ENCODE peak calls at places on chromosomes 13 and 19, in six cellular contexts. One of them, this sample, is unnamed.

GRCh38 chr19:57280913-57281425 is 684 bp downstream of the ZNF460 start:
- DNase-seq in SK-N-DZ: peak
- DNase-seq in activated CD4-positive, CD25-positive, alpha-beta regulatory T cell treated with anti-CD3 and anti-CD28 coated beads, Interleukin-2, amount 50 U/mL, for 16 hours: peak
- DNase-seq in effector CD4-positive, alpha-beta T cell: peak
- DNase-seq in naive thymus-derived CD8-positive, alpha-beta T cell: peak
- DNase-seq in activated CD4-positive, alpha-beta T cell treated with anti-CD3 and anti-CD28 coated beads, Interleukin-2, amount 50 U/mL, for 4 hours: no peak
- DNase-seq in this sample: no peak

GRCh38 chr13:51332566-51333361 is 6.7 kb upstream of the SERPINE3 start:
- DNase-seq in SK-N-DZ: no peak
- DNase-seq in activated CD4-positive, CD25-positive, alpha-beta regulatory T cell treated with anti-CD3 and anti-CD28 coated beads, Interleukin-2, amount 50 U/mL, for 16 hours: no peak
- DNase-seq in effector CD4-positive, alpha-beta T cell: no peak
- DNase-seq in naive thymus-derived CD8-positive, alpha-beta T cell: no peak
- DNase-seq in activated CD4-positive, alpha-beta T cell treated with anti-CD3 and anti-CD28 coated beads, Interleukin-2, amount 50 U/mL, for 4 hours: no peak
- DNase-seq in this sample: no peak

GRCh38 chr19:10270616-10271394 is at the start of gene ICAM1:
- DNase-seq in SK-N-DZ: no peak
- DNase-seq in activated CD4-positive, CD25-positive, alpha-beta regulatory T cell treated with anti-CD3 and anti-CD28 coated beads, Interleukin-2, amount 50 U/mL, for 16 hours: peak
- DNase-seq in effector CD4-positive, alpha-beta T cell: peak
- DNase-seq in naive thymus-derived CD8-positive, alpha-beta T cell: peak
- DNase-seq in activated CD4-positive, alpha-beta T cell treated with anti-CD3 and anti-CD28 coated beads, Interleukin-2, amount 50 U/mL, for 4 hours: peak
- DNase-seq in this sample: peak

GRCh38 chr13:34246511-34246910 is 428.6 kb downstream of the RFC3 start:
- DNase-seq in SK-N-DZ: no peak
- DNase-seq in activated CD4-positive, CD25-positive, alpha-beta regulatory T cell treated with anti-CD3 and anti-CD28 coated beads, Interleukin-2, amount 50 U/mL, for 16 hours: no peak
- DNase-seq in effector CD4-positive, alpha-beta T cell: no peak
- DNase-seq in naive thymus-derived CD8-positive, alpha-beta T cell: no peak
- DNase-seq in activated CD4-positive, alpha-beta T cell treated with anti-CD3 and anti-CD28 coated beads, Interleukin-2, amount 50 U/mL, for 4 hours: no peak
- DNase-seq in this sample: no peak

GRCh38 chr19:32436692-32437091 is 31.1 kb downstream of the DPY19L3 start:
- DNase-seq in SK-N-DZ: no peak
- DNase-seq in activated CD4-positive, CD25-positive, alpha-beta regulatory T cell treated with anti-CD3 and anti-CD28 coated beads, Interleukin-2, amount 50 U/mL, for 16 hours: no peak
- DNase-seq in effector CD4-positive, alpha-beta T cell: no peak
- DNase-seq in naive thymus-derived CD8-positive, alpha-beta T cell: no peak
- DNase-seq in activated CD4-positive, alpha-beta T cell treated with anti-CD3 and anti-CD28 coated beads, Interleukin-2, amount 50 U/mL, for 4 hours: no peak
- DNase-seq in this sample: no peak

GRCh38 chr13:97068146-97068545 is 73.9 kb upstream of the OXGR1 start:
- DNase-seq in SK-N-DZ: no peak
- DNase-seq in activated CD4-positive, CD25-positive, alpha-beta regulatory T cell treated with anti-CD3 and anti-CD28 coated beads, Interleukin-2, amount 50 U/mL, for 16 hours: no peak
- DNase-seq in effector CD4-positive, alpha-beta T cell: no peak
- DNase-seq in naive thymus-derived CD8-positive, alpha-beta T cell: no peak
- DNase-seq in activated CD4-positive, alpha-beta T cell treated with anti-CD3 and anti-CD28 coated beads, Interleukin-2, amount 50 U/mL, for 4 hours: no peak
- DNase-seq in this sample: peak

GRCh38 chr19:2145831-2146241 is 5.5 kb downstream of the AP3D1 start:
- DNase-seq in SK-N-DZ: no peak
- DNase-seq in activated CD4-positive, CD25-positive, alpha-beta regulatory T cell treated with anti-CD3 and anti-CD28 coated beads, Interleukin-2, amount 50 U/mL, for 16 hours: no peak
- DNase-seq in effector CD4-positive, alpha-beta T cell: no peak
- DNase-seq in naive thymus-derived CD8-positive, alpha-beta T cell: peak
- DNase-seq in activated CD4-positive, alpha-beta T cell treated with anti-CD3 and anti-CD28 coated beads, Interleukin-2, amount 50 U/mL, for 4 hours: no peak
- DNase-seq in this sample: no peak

GRCh38 chr13:80604094-80604493 is 263.2 kb upstream of the SPRY2 start:
- DNase-seq in SK-N-DZ: no peak
- DNase-seq in activated CD4-positive, CD25-positive, alpha-beta regulatory T cell treated with anti-CD3 and anti-CD28 coated beads, Interleukin-2, amount 50 U/mL, for 16 hours: no peak
- DNase-seq in effector CD4-positive, alpha-beta T cell: no peak
- DNase-seq in naive thymus-derived CD8-positive, alpha-beta T cell: no peak
- DNase-seq in activated CD4-positive, alpha-beta T cell treated with anti-CD3 and anti-CD28 coated beads, Interleukin-2, amount 50 U/mL, for 4 hours: no peak
- DNase-seq in this sample: no peak

GRCh38 chr13:45880242-45880641 is 28.7 kb upstream of the SIAH3 start:
- DNase-seq in SK-N-DZ: no peak
- DNase-seq in activated CD4-positive, CD25-positive, alpha-beta regulatory T cell treated with anti-CD3 and anti-CD28 coated beads, Interleukin-2, amount 50 U/mL, for 16 hours: no peak
- DNase-seq in effector CD4-positive, alpha-beta T cell: no peak
- DNase-seq in naive thymus-derived CD8-positive, alpha-beta T cell: no peak
- DNase-seq in activated CD4-positive, alpha-beta T cell treated with anti-CD3 and anti-CD28 coated beads, Interleukin-2, amount 50 U/mL, for 4 hours: no peak
- DNase-seq in this sample: no peak

GRCh38 chr13:30132623-30133553 is 174.5 kb downstream of the KATNAL1 start:
- DNase-seq in SK-N-DZ: peak
- DNase-seq in activated CD4-positive, CD25-positive, alpha-beta regulatory T cell treated with anti-CD3 and anti-CD28 coated beads, Interleukin-2, amount 50 U/mL, for 16 hours: peak
- DNase-seq in effector CD4-positive, alpha-beta T cell: peak
- DNase-seq in naive thymus-derived CD8-positive, alpha-beta T cell: peak
- DNase-seq in activated CD4-positive, alpha-beta T cell treated with anti-CD3 and anti-CD28 coated beads, Interleukin-2, amount 50 U/mL, for 4 hours: peak
- DNase-seq in this sample: peak

GRCh38 chr19:7507884-7508283 is 8.0 kb upstream of the ZNF358 start:
- DNase-seq in SK-N-DZ: peak
- DNase-seq in activated CD4-positive, CD25-positive, alpha-beta regulatory T cell treated with anti-CD3 and anti-CD28 coated beads, Interleukin-2, amount 50 U/mL, for 16 hours: no peak
- DNase-seq in effector CD4-positive, alpha-beta T cell: no peak
- DNase-seq in naive thymus-derived CD8-positive, alpha-beta T cell: no peak
- DNase-seq in activated CD4-positive, alpha-beta T cell treated with anti-CD3 and anti-CD28 coated beads, Interleukin-2, amount 50 U/mL, for 4 hours: no peak
- DNase-seq in this sample: peak

GRCh38 chr13:77779461-77780272 is 82.2 kb downstream of the SLAIN1 start:
- DNase-seq in SK-N-DZ: peak
- DNase-seq in activated CD4-positive, CD25-positive, alpha-beta regulatory T cell treated with anti-CD3 and anti-CD28 coated beads, Interleukin-2, amount 50 U/mL, for 16 hours: no peak
- DNase-seq in effector CD4-positive, alpha-beta T cell: no peak
- DNase-seq in naive thymus-derived CD8-positive, alpha-beta T cell: peak
- DNase-seq in activated CD4-positive, alpha-beta T cell treated with anti-CD3 and anti-CD28 coated beads, Interleukin-2, amount 50 U/mL, for 4 hours: no peak
- DNase-seq in this sample: peak

GRCh38 chr19:13410946-13411345 is 95.3 kb downstream of the CACNA1A start:
- DNase-seq in SK-N-DZ: no peak
- DNase-seq in activated CD4-positive, CD25-positive, alpha-beta regulatory T cell treated with anti-CD3 and anti-CD28 coated beads, Interleukin-2, amount 50 U/mL, for 16 hours: no peak
- DNase-seq in effector CD4-positive, alpha-beta T cell: no peak
- DNase-seq in naive thymus-derived CD8-positive, alpha-beta T cell: no peak
- DNase-seq in activated CD4-positive, alpha-beta T cell treated with anti-CD3 and anti-CD28 coated beads, Interleukin-2, amount 50 U/mL, for 4 hours: no peak
- DNase-seq in this sample: no peak

GRCh38 chr13:80337706-80338105 is 3.2 kb downstream of the SPRY2 start:
- DNase-seq in SK-N-DZ: no peak
- DNase-seq in activated CD4-positive, CD25-positive, alpha-beta regulatory T cell treated with anti-CD3 and anti-CD28 coated beads, Interleukin-2, amount 50 U/mL, for 16 hours: no peak
- DNase-seq in effector CD4-positive, alpha-beta T cell: no peak
- DNase-seq in naive thymus-derived CD8-positive, alpha-beta T cell: no peak
- DNase-seq in activated CD4-positive, alpha-beta T cell treated with anti-CD3 and anti-CD28 coated beads, Interleukin-2, amount 50 U/mL, for 4 hours: no peak
- DNase-seq in this sample: no peak

GRCh38 chr19:27392027-27392632 is 1820.8 kb downstream of the UQCRFS1 start:
- DNase-seq in SK-N-DZ: no peak
- DNase-seq in activated CD4-positive, CD25-positive, alpha-beta regulatory T cell treated with anti-CD3 and anti-CD28 coated beads, Interleukin-2, amount 50 U/mL, for 16 hours: no peak
- DNase-seq in effector CD4-positive, alpha-beta T cell: peak
- DNase-seq in naive thymus-derived CD8-positive, alpha-beta T cell: no peak
- DNase-seq in activated CD4-positive, alpha-beta T cell treated with anti-CD3 and anti-CD28 coated beads, Interleukin-2, amount 50 U/mL, for 4 hours: no peak
- DNase-seq in this sample: no peak

GRCh38 chr19:38139122-38139521 is 84.9 kb downstream of the DPF1 start:
- DNase-seq in SK-N-DZ: no peak
- DNase-seq in activated CD4-positive, CD25-positive, alpha-beta regulatory T cell treated with anti-CD3 and anti-CD28 coated beads, Interleukin-2, amount 50 U/mL, for 16 hours: no peak
- DNase-seq in effector CD4-positive, alpha-beta T cell: no peak
- DNase-seq in naive thymus-derived CD8-positive, alpha-beta T cell: no peak
- DNase-seq in activated CD4-positive, alpha-beta T cell treated with anti-CD3 and anti-CD28 coated beads, Interleukin-2, amount 50 U/mL, for 4 hours: no peak
- DNase-seq in this sample: no peak

GRCh38 chr13:56351041-56351440 is 789.7 kb upstream of the PRR20A start:
- DNase-seq in SK-N-DZ: no peak
- DNase-seq in activated CD4-positive, CD25-positive, alpha-beta regulatory T cell treated with anti-CD3 and anti-CD28 coated beads, Interleukin-2, amount 50 U/mL, for 16 hours: no peak
- DNase-seq in effector CD4-positive, alpha-beta T cell: no peak
- DNase-seq in naive thymus-derived CD8-positive, alpha-beta T cell: no peak
- DNase-seq in activated CD4-positive, alpha-beta T cell treated with anti-CD3 and anti-CD28 coated beads, Interleukin-2, amount 50 U/mL, for 4 hours: no peak
- DNase-seq in this sample: no peak

GRCh38 chr19:49638360-49638759 is 1.6 kb downstream of the RRAS start:
- DNase-seq in SK-N-DZ: peak
- DNase-seq in activated CD4-positive, CD25-positive, alpha-beta regulatory T cell treated with anti-CD3 and anti-CD28 coated beads, Interleukin-2, amount 50 U/mL, for 16 hours: no peak
- DNase-seq in effector CD4-positive, alpha-beta T cell: no peak
- DNase-seq in naive thymus-derived CD8-positive, alpha-beta T cell: no peak
- DNase-seq in activated CD4-positive, alpha-beta T cell treated with anti-CD3 and anti-CD28 coated beads, Interleukin-2, amount 50 U/mL, for 4 hours: no peak
- DNase-seq in this sample: no peak

GRCh38 chr19:8512115-8512967 is 1.6 kb downstream of the ZNF414 start:
- DNase-seq in SK-N-DZ: no peak
- DNase-seq in activated CD4-positive, CD25-positive, alpha-beta regulatory T cell treated with anti-CD3 and anti-CD28 coated beads, Interleukin-2, amount 50 U/mL, for 16 hours: no peak
- DNase-seq in effector CD4-positive, alpha-beta T cell: no peak
- DNase-seq in naive thymus-derived CD8-positive, alpha-beta T cell: no peak
- DNase-seq in activated CD4-positive, alpha-beta T cell treated with anti-CD3 and anti-CD28 coated beads, Interleukin-2, amount 50 U/mL, for 4 hours: no peak
- DNase-seq in this sample: no peak

GRCh38 chr13:82010780-82011179 is 1669.9 kb upstream of the SPRY2 start:
- DNase-seq in SK-N-DZ: no peak
- DNase-seq in activated CD4-positive, CD25-positive, alpha-beta regulatory T cell treated with anti-CD3 and anti-CD28 coated beads, Interleukin-2, amount 50 U/mL, for 16 hours: no peak
- DNase-seq in effector CD4-positive, alpha-beta T cell: no peak
- DNase-seq in naive thymus-derived CD8-positive, alpha-beta T cell: no peak
- DNase-seq in activated CD4-positive, alpha-beta T cell treated with anti-CD3 and anti-CD28 coated beads, Interleukin-2, amount 50 U/mL, for 4 hours: no peak
- DNase-seq in this sample: peak

GRCh38 chr13:66138172-66138811 is 1091.8 kb downstream of the PCDH9 start:
- DNase-seq in SK-N-DZ: no peak
- DNase-seq in activated CD4-positive, CD25-positive, alpha-beta regulatory T cell treated with anti-CD3 and anti-CD28 coated beads, Interleukin-2, amount 50 U/mL, for 16 hours: no peak
- DNase-seq in effector CD4-positive, alpha-beta T cell: no peak
- DNase-seq in naive thymus-derived CD8-positive, alpha-beta T cell: no peak
- DNase-seq in activated CD4-positive, alpha-beta T cell treated with anti-CD3 and anti-CD28 coated beads, Interleukin-2, amount 50 U/mL, for 4 hours: no peak
- DNase-seq in this sample: no peak

GRCh38 chr19:28920269-28921066 is 292.5 kb downstream of the UQCRFS1 start:
- DNase-seq in SK-N-DZ: no peak
- DNase-seq in activated CD4-positive, CD25-positive, alpha-beta regulatory T cell treated with anti-CD3 and anti-CD28 coated beads, Interleukin-2, amount 50 U/mL, for 16 hours: no peak
- DNase-seq in effector CD4-positive, alpha-beta T cell: no peak
- DNase-seq in naive thymus-derived CD8-positive, alpha-beta T cell: no peak
- DNase-seq in activated CD4-positive, alpha-beta T cell treated with anti-CD3 and anti-CD28 coated beads, Interleukin-2, amount 50 U/mL, for 4 hours: no peak
- DNase-seq in this sample: no peak

GRCh38 chr13:41008349-41008980 is 10.7 kb downstream of the ELF1 start:
- DNase-seq in SK-N-DZ: no peak
- DNase-seq in activated CD4-positive, CD25-positive, alpha-beta regulatory T cell treated with anti-CD3 and anti-CD28 coated beads, Interleukin-2, amount 50 U/mL, for 16 hours: no peak
- DNase-seq in effector CD4-positive, alpha-beta T cell: no peak
- DNase-seq in naive thymus-derived CD8-positive, alpha-beta T cell: no peak
- DNase-seq in activated CD4-positive, alpha-beta T cell treated with anti-CD3 and anti-CD28 coated beads, Interleukin-2, amount 50 U/mL, for 4 hours: no peak
- DNase-seq in this sample: no peak

GRCh38 chr19:56403261-56403660 is 871 bp upstream of the ZNF583 start:
- DNase-seq in SK-N-DZ: no peak
- DNase-seq in activated CD4-positive, CD25-positive, alpha-beta regulatory T cell treated with anti-CD3 and anti-CD28 coated beads, Interleukin-2, amount 50 U/mL, for 16 hours: no peak
- DNase-seq in effector CD4-positive, alpha-beta T cell: no peak
- DNase-seq in naive thymus-derived CD8-positive, alpha-beta T cell: no peak
- DNase-seq in activated CD4-positive, alpha-beta T cell treated with anti-CD3 and anti-CD28 coated beads, Interleukin-2, amount 50 U/mL, for 4 hours: no peak
- DNase-seq in this sample: no peak

GRCh38 chr13:94419304-94419943 is 60.1 kb downstream of the DCT start:
- DNase-seq in SK-N-DZ: no peak
- DNase-seq in activated CD4-positive, CD25-positive, alpha-beta regulatory T cell treated with anti-CD3 and anti-CD28 coated beads, Interleukin-2, amount 50 U/mL, for 16 hours: no peak
- DNase-seq in effector CD4-positive, alpha-beta T cell: no peak
- DNase-seq in naive thymus-derived CD8-positive, alpha-beta T cell: peak
- DNase-seq in activated CD4-positive, alpha-beta T cell treated with anti-CD3 and anti-CD28 coated beads, Interleukin-2, amount 50 U/mL, for 4 hours: peak
- DNase-seq in this sample: no peak

GRCh38 chr19:34963531-34964406 is at the start of gene ZNF792:
- DNase-seq in SK-N-DZ: peak
- DNase-seq in activated CD4-positive, CD25-positive, alpha-beta regulatory T cell treated with anti-CD3 and anti-CD28 coated beads, Interleukin-2, amount 50 U/mL, for 16 hours: peak
- DNase-seq in effector CD4-positive, alpha-beta T cell: peak
- DNase-seq in naive thymus-derived CD8-positive, alpha-beta T cell: peak
- DNase-seq in activated CD4-positive, alpha-beta T cell treated with anti-CD3 and anti-CD28 coated beads, Interleukin-2, amount 50 U/mL, for 4 hours: peak
- DNase-seq in this sample: peak

GRCh38 chr13:76016799-76017198 is 380.7 kb downstream of the LMO7 start:
- DNase-seq in SK-N-DZ: peak
- DNase-seq in activated CD4-positive, CD25-positive, alpha-beta regulatory T cell treated with anti-CD3 and anti-CD28 coated beads, Interleukin-2, amount 50 U/mL, for 16 hours: no peak
- DNase-seq in effector CD4-positive, alpha-beta T cell: no peak
- DNase-seq in naive thymus-derived CD8-positive, alpha-beta T cell: peak
- DNase-seq in activated CD4-positive, alpha-beta T cell treated with anti-CD3 and anti-CD28 coated beads, Interleukin-2, amount 50 U/mL, for 4 hours: no peak
- DNase-seq in this sample: no peak